ENCODE peak calls at places on chromosome 13, in ten cellular contexts. W is caudate nucleus; K is HFF-Myc; S is endothelial cell; G is mammary epithelial cell; M is Calu3; I is GM23338; H is activated T-helper 1 cell treated with anti-CD3 and anti-CD28 coated beads, Interleukin-12 subunit alpha, Interleukin-12 subunit beta, Interleukin-2, Interleukin-4 antibody, amounts not matched to agents 30 ng/mL and 10 ng/mL and 1 ng/mL, durations not matched to agents 14 hours and 24 hours and 36 hours; N is effector CD4-positive, alpha-beta T cell; O is prostate gland. Y is an unnamed sample.

GRCh38 chr13:60583911-60584753 is 187.1 kb downstream of the TDRD3 start:
- DNase-seq in H (no peak), O (no peak), K (peak), I (peak), N (no peak), S (no peak), G (peak), W (no peak), M (no peak), Y (no peak)

GRCh38 chr13:27403252-27403678 is 21.2 kb upstream of the GTF3A start:
- DNase-seq in G (peak), W (no peak), H (no peak), I (peak), O (no peak), S (no peak), M (no peak), N (no peak), K (no peak), Y (no peak)

GRCh38 chr13:34682406-34682805 is 259.7 kb upstream of the NBEA start:
- DNase-seq in I (no peak), G (no peak), S (no peak), W (no peak), M (no peak), K (no peak), H (no peak), N (no peak), O (no peak), Y (no peak)

GRCh38 chr13:39803851-39804250 is 148.4 kb downstream of the COG6 start:
- DNase-seq in I (no peak), M (no peak), W (no peak), K (no peak), N (no peak), G (no peak), H (no peak), O (no peak), S (no peak), Y (no peak)

GRCh38 chr13:26498524-26499208 is 58.8 kb upstream of the WASF3 start:
- DNase-seq in G (no peak), M (no peak), H (no peak), O (no peak), W (no peak), K (no peak), S (no peak), I (no peak), N (no peak), Y (no peak)

GRCh38 chr13:29573190-29573589 is 22.3 kb downstream of the SLC7A1 start:
- DNase-seq in M (no peak), N (no peak), W (no peak), S (no peak), I (no peak), H (no peak), K (no peak), O (peak), G (no peak), Y (no peak)

GRCh38 chr13:29934531-29935308 is 84.3 kb upstream of the UBL3 start:
- DNase-seq in M (no peak), O (no peak), W (peak), G (no peak), S (no peak), K (no peak), I (no peak), H (peak), N (no peak), Y (no peak)

GRCh38 chr13:31204592-31204991 is 4.8 kb downstream of the B3GLCT start:
- DNase-seq in H (no peak), O (no peak), K (no peak), S (no peak), G (peak), I (no peak), M (peak), N (no peak), W (no peak), Y (no peak)

GRCh38 chr13:27659466-27659865 is 37.8 kb downstream of the POLR1D start:
- DNase-seq in N (no peak), W (no peak), I (no peak), H (no peak), K (no peak), S (no peak), G (no peak), M (no peak), O (no peak), Y (no peak)

GRCh38 chr13:59425211-59425721 is 738.5 kb downstream of the DIAPH3 start:
- DNase-seq in K (no peak), S (no peak), G (no peak), H (no peak), I (no peak), N (no peak), M (no peak), O (no peak), W (no peak), Y (no peak)

GRCh38 chr13:102302534-102302933 is 99.3 kb downstream of the FGF14 start:
- DNase-seq in W (no peak), H (no peak), S (no peak), K (no peak), O (no peak), G (no peak), N (no peak), M (no peak), I (no peak), Y (no peak)

GRCh38 chr13:30857018-30857417 is 49.1 kb upstream of the MEDAG start:
- DNase-seq in M (no peak), I (no peak), O (no peak), S (no peak), H (no peak), K (no peak), G (no peak), W (no peak), N (no peak), Y (no peak)

GRCh38 chr13:113584870-113585671 is 518 bp downstream of the TFDP1 start:
- DNase-seq in W (no peak), G (peak), I (peak), N (no peak), S (no peak), O (no peak), K (no peak), M (peak), H (peak), Y (no peak)

GRCh38 chr13:98180092-98180491 is 3.0 kb upstream of the RNF113B start:
- DNase-seq in K (no peak), N (no peak), M (no peak), O (no peak), I (no peak), H (no peak), S (no peak), W (no peak), G (peak), Y (no peak)

GRCh38 chr13:34721631-34722144 is 220.4 kb upstream of the NBEA start:
- DNase-seq in S (no peak), M (no peak), N (no peak), I (no peak), G (no peak), W (no peak), H (no peak), K (no peak), O (no peak), Y (no peak)

GRCh38 chr13:101576977-101577376 is 124.5 kb downstream of the ITGBL1 start:
- DNase-seq in W (no peak), K (no peak), O (no peak), G (no peak), M (no peak), S (no peak), H (no peak), I (no peak), N (no peak), Y (no peak)

GRCh38 chr13:112464720-112465119 is 88.6 kb downstream of the SPACA7 start:
- DNase-seq in I (no peak), M (no peak), H (no peak), W (no peak), G (no peak), O (no peak), K (no peak), N (no peak), S (no peak), Y (no peak)

GRCh38 chr13:75481176-75482069 is 546 bp downstream of the TBC1D4 start:
- DNase-seq in G (peak), N (no peak), M (peak), H (no peak), W (peak), O (peak), K (no peak), S (peak), I (peak), Y (peak)

GRCh38 chr13:109715902-109716301 is 70.5 kb downstream of the IRS2 start:
- DNase-seq in G (peak), S (no peak), K (no peak), M (no peak), W (no peak), O (no peak), I (no peak), H (no peak), N (no peak), Y (no peak)